ENCODE peak calls at places on chromosome 4, in four cellular contexts. C is K562, U is HepG2, W is HCT116. Q is an unnamed sample.

GRCh38 chr4:41177016-41177415 is 37.3 kb downstream of the APBB2 start:
- DNase-seq in C (no peak), U (peak; percentile 80), W (no peak), Q (no peak)

GRCh38 chr4:94826206-94826605 is 68.5 kb downstream of the BMPR1B start:
- DNase-seq in C (no peak), U (no peak), W (no peak), Q (no peak)

GRCh38 chr4:153166971-153167501 is 37.2 kb upstream of the TRIM2 start:
- DNase-seq in C (no peak), U (peak; percentile 38), W (no peak), Q (no peak)

GRCh38 chr4:182776376-182777058 is 140.7 kb downstream of the DCTD start:
- DNase-seq in C (no peak), U (no peak), W (no peak), Q (no peak)

GRCh38 chr4:10809905-10810304 is 125.3 kb upstream of the CLNK start:
- DNase-seq in C (no peak), U (no peak), W (no peak), Q (no peak)

GRCh38 chr4:153013202-153013988 is 77.3 kb downstream of the FHDC1 start:
- DNase-seq in C (no peak), U (no peak), W (no peak), Q (no peak)

GRCh38 chr4:76802546-76803021 is 95.4 kb downstream of the SOWAHB start:
- DNase-seq in C (peak; percentile 18), U (no peak), W (no peak), Q (no peak)

GRCh38 chr4:44493924-44494323 is 45.3 kb upstream of the KCTD8 start:
- DNase-seq in C (peak; percentile 9), U (peak; percentile 20), W (no peak), Q (no peak)

GRCh38 chr4:53068755-53069154 is 206.6 kb downstream of the RASL11B start:
- DNase-seq in C (no peak), U (peak; percentile 65), W (no peak), Q (no peak)

GRCh38 chr4:10781805-10782204 is 97.2 kb upstream of the CLNK start:
- DNase-seq in C (no peak), U (no peak), W (no peak), Q (no peak)

GRCh38 chr4:82677327-82677726 is 115.5 kb upstream of the TMEM150C start:
- DNase-seq in C (no peak), U (no peak), W (no peak), Q (no peak)

GRCh38 chr4:66691101-66691500 is 854.2 kb downstream of the CENPC start:
- DNase-seq in C (no peak), U (no peak), W (no peak), Q (no peak)

GRCh38 chr4:25860586-25861421 is 2.0 kb downstream of the SEL1L3 start:
- DNase-seq in C (peak; percentile 40), U (no peak), W (no peak), Q (no peak)

GRCh38 chr4:149987330-149987751 is 90.9 kb upstream of the DCLK2 start:
- DNase-seq in C (no peak), U (no peak), W (no peak), Q (no peak)

GRCh38 chr4:73418677-73419076 is 14.6 kb downstream of the ALB start:
- DNase-seq in C (no peak), U (no peak), W (no peak), Q (no peak)

GRCh38 chr4:125043453-125043852 is 271.3 kb upstream of the FAT4 start:
- DNase-seq in C (no peak), U (no peak), W (no peak), Q (no peak)

GRCh38 chr4:40043786-40044185 is 12.9 kb upstream of the N4BP2 start:
- DNase-seq in C (no peak), U (no peak), W (no peak), Q (no peak)

GRCh38 chr4:150348079-150348478 is 233.9 kb upstream of the MAB21L2 start:
- DNase-seq in C (no peak), U (no peak), W (peak; percentile 41), Q (peak; percentile 39)

GRCh38 chr4:82467442-82467841 is 37.1 kb downstream of the ENOPH1 start:
- DNase-seq in C (no peak), U (peak; percentile 45), W (no peak), Q (no peak)

GRCh38 chr4:55378617-55379467 is 16.9 kb upstream of the TMEM165 start:
- DNase-seq in C (no peak), U (no peak), W (peak; percentile 60), Q (no peak)

GRCh38 chr4:187993827-187994226 is 1.7 kb upstream of the ZFP42 start:
- DNase-seq in C (no peak), U (no peak), W (peak; percentile 34), Q (no peak)

GRCh38 chr4:152536545-152537182 is 772 bp upstream of the FBXW7 start:
- DNase-seq in C (peak; percentile 28), U (peak; percentile 50), W (peak; percentile 7), Q (no peak)

GRCh38 chr4:125432078-125432477 is 117.3 kb downstream of the FAT4 start:
- DNase-seq in C (no peak), U (peak; percentile 0), W (peak; percentile 1), Q (no peak)

GRCh38 chr4:10462876-10463275 is 5.7 kb upstream of the ZNF518B start:
- DNase-seq in C (no peak), U (no peak), W (no peak), Q (no peak)

GRCh38 chr4:183140911-183141320 is 41.9 kb downstream of the WWC2 start:
- DNase-seq in C (no peak), U (no peak), W (no peak), Q (no peak)

GRCh38 chr4:53716011-53716410 is 124.7 kb upstream of the LNX1 start:
- DNase-seq in C (no peak), U (no peak), W (no peak), Q (no peak)

GRCh38 chr4:93788712-93789111 is 39.8 kb upstream of the ATOH1 start:
- DNase-seq in C (peak; percentile 12), U (peak; percentile 7), W (peak; percentile 43), Q (no peak)

GRCh38 chr4:182324282-182324681 is 81.1 kb downstream of the TENM3 start:
- DNase-seq in C (no peak), U (no peak), W (no peak), Q (no peak)

GRCh38 chr4:69855822-69856221 is 4.1 kb downstream of the SULT1E1 start:
- DNase-seq in C (no peak), U (no peak), W (no peak), Q (no peak)

GRCh38 chr4:5742388-5742787 is 31.4 kb downstream of the EVC start:
- DNase-seq in C (no peak), U (no peak), W (no peak), Q (no peak)

GRCh38 chr4:142402156-142402555 is 443.9 kb downstream of the INPP4B start:
- DNase-seq in C (no peak), U (no peak), W (no peak), Q (no peak)

GRCh38 chr4:181350578-181351420 is 892.4 kb upstream of the TENM3 start:
- DNase-seq in C (no peak), U (no peak), W (no peak), Q (no peak)

GRCh38 chr4:184386271-184386781 is 88.0 kb downstream of the IRF2 start:
- DNase-seq in C (peak; percentile 84), U (no peak), W (no peak), Q (no peak)

GRCh38 chr4:148004228-148004813 is 272.4 kb downstream of the ARHGAP10 start:
- DNase-seq in C (no peak), U (no peak), W (no peak), Q (no peak)
- TF ChIP-seq TCF7L2 in C (no peak), U (no peak), W (no peak), Q (no peak)

GRCh38 chr4:88969746-88970145 is 87.2 kb downstream of the FAM13A start:
- DNase-seq in C (no peak), U (no peak), W (no peak), Q (no peak)

GRCh38 chr4:88971536-88971935 is 85.4 kb downstream of the FAM13A start:
- DNase-seq in C (no peak), U (no peak), W (no peak), Q (no peak)

GRCh38 chr4:88965053-88965452 is 91.9 kb downstream of the FAM13A start:
- DNase-seq in C (no peak), U (no peak), W (no peak), Q (no peak)

GRCh38 chr4:88967883-88968316 is 89.1 kb downstream of the FAM13A start:
- DNase-seq in C (no peak), U (no peak), W (no peak), Q (no peak)

DNA sequence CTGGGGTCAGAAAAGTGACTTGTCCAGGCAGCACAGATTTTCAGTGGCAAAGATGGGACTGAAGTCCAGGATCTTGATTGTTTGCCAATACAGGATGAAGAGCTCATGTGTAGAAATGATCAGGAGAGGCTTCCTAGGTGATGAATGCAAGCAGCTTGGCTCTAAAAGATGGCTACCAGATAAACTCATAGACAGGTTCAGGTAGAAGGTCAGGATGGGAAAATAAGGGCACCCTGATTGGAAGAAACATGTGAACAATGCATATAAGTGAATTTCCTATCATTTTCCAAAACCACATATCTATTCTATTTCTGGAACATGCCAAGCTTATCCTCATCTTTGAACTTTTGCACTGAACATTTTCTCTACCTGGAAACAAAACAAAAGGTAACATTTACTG is 87.7 kb downstream of the FAM13A start:
- DNase-seq in C (no peak), U (peak; percentile 6), W (no peak), Q (no peak)
- H3K27ac ChIP-seq in C (no peak overlapping the region), U (no peak overlapping the region), W (no peak overlapping the region), Q (no peak overlapping the region)

DNA sequence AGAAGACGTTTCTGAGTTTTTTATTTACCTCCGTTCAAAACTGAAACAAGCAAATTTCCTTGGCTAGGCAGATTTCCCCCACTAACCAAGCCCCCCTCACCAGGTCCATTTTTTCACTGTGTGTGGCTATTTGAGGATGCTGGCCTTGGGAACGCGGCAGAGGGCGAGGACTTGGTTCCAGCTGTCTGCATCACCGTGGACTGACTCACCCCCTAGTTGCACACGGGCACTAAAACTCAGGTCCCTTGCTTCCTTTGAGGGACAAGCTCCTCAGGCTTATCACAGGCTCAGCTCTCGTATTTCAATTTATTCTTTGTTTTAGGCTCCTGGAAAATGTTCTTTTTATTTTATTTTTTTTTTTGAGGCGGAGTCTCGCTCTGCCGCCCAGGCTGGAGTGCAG is 8.4 kb upstream of the MTNR1A start:
- DNase-seq in C (no peak), U (no peak), W (no peak), Q (no peak)
- TF ChIP-seq SIN3A in C (no peak), U (no peak), W (no peak), Q (no peak)

GRCh38 chr4:128463006-128463405 is 175.4 kb upstream of the PGRMC2 start:
- DNase-seq in C (no peak), U (no peak), W (no peak), Q (no peak)

GRCh38 chr4:128471576-128471975 is 184.0 kb upstream of the PGRMC2 start:
- DNase-seq in C (peak; percentile 63), U (no peak), W (no peak), Q (no peak)

GRCh38 chr4:128465523-128465922 is 177.9 kb upstream of the PGRMC2 start:
- DNase-seq in C (no peak), U (no peak), W (no peak), Q (no peak)

GRCh38 chr4:128470492-128471053 is 183.0 kb upstream of the PGRMC2 start:
- DNase-seq in C (no peak), U (no peak), W (no peak), Q (no peak)

DNA sequence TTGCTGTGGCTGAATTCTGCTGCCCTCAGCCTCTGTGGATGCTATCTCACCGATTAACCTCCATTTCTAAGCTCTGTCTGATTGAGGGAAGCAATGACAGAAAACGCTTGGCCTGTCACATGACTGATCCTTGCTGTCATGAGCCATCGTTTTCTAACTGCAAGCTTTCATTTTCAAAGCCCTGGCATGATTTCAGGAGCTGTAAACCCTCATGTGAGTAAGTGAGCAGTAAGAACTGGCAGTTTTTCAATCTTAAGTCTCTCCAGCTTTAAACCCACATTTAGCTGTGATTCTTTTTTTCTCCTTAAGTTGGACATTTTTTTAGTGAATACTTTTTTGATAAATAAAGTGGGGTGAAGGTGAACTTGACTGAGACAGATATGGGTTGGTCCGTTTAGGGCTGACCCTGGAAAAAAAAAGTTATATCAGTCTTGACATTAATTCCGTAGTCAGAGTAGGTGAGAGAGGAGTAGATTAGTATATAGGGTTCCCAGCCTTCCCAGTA is 180.9 kb upstream of the PGRMC2 start:
- DNase-seq in C (no peak), U (no peak), W (no peak), Q (no peak)
- TF ChIP-seq TCF7L2 in C (no peak), U (no peak), W (no peak), Q (no peak)

Q was measured in Panc1.